ENCODE peak calls at places on chromosomes 11 and 22, in four cellular contexts. V, C, P and X are unnamed samples.
A peak's percentile ranks its signal among the peaks of the same experiment; 100 is the strongest.

GRCh38 chr11:134785660-134786284 is 373.7 kb upstream of the B3GAT1 start:
- DNase-seq in C (no peak), V (no peak), P (no peak), X (no peak)

GRCh38 chr11:125401746-125402145 is 94.3 kb downstream of the FEZ1 start:
- DNase-seq in P (no peak), C (no peak), V (no peak), X (no peak)

GRCh38 chr11:1204381-1205101 is 18.3 kb upstream of the MUC5B start:
- DNase-seq in P (peak; percentile 6), V (no peak), C (no peak), X (no peak)

GRCh38 chr11:43984519-43985385 is 42.3 kb downstream of the C11orf96 start:
- DNase-seq in V (no peak), P (no peak), C (no peak), X (peak; percentile 46)

GRCh38 chr11:69874178-69874983 is 55.2 kb upstream of the FGF3 start:
- DNase-seq in V (no peak), P (no peak), C (peak; percentile 0), X (no peak)

GRCh38 chr11:112962854-112963367 is 1.7 kb downstream of the NCAM1 start:
- DNase-seq in P (no peak), V (no peak), C (peak; percentile 44), X (no peak)

GRCh38 chr11:26712497-26712896 is 9.4 kb downstream of the SLC5A12 start:
- DNase-seq in V (no peak), C (no peak), P (no peak), X (no peak)

GRCh38 chr11:27217948-27218410 is 145.0 kb downstream of the CCDC34 start:
- DNase-seq in C (no peak), P (no peak), V (no peak), X (no peak)

GRCh38 chr11:77501748-77502147 is 27.9 kb upstream of the PAK1 start:
- DNase-seq in C (no peak), V (no peak), P (no peak), X (no peak)

GRCh38 chr11:113006916-113007445 is 45.8 kb downstream of the NCAM1 start:
- DNase-seq in C (no peak), P (no peak), V (no peak), X (no peak)

GRCh38 chr11:128207861-128208321 is 379.5 kb downstream of the ETS1 start:
- DNase-seq in V (no peak), C (no peak), P (no peak), X (no peak)

GRCh38 chr11:115961168-115962003 is 457.2 kb upstream of the CADM1 start:
- DNase-seq in C (no peak), P (no peak), V (no peak), X (no peak)

GRCh38 chr11:102459393-102459792 is 6.8 kb upstream of the TMEM123 start:
- DNase-seq in C (no peak), V (no peak), P (no peak), X (no peak)

GRCh38 chr11:79902493-79902892 is 461.7 kb upstream of the TENM4 start:
- DNase-seq in P (no peak), V (no peak), C (no peak), X (no peak)

GRCh38 chr11:62880231-62880802 is 379 bp upstream of the SLC3A2 start:
- DNase-seq in C (no peak), V (peak; percentile 48), P (no peak), X (no peak)

GRCh38 chr22:37345863-37346514 is 63.7 kb downstream of the CYTH4 start:
- DNase-seq in V (no peak), C (peak; percentile 14), P (peak; percentile 25), X (peak; percentile 61)

GRCh38 chr11:46918087-46918751 is at the start of gene LRP4:
- DNase-seq in V (peak; percentile 34), C (peak; percentile 69), P (no peak), X (peak; percentile 46)

GRCh38 chr11:114163231-114163631 is 103.7 kb downstream of the ZBTB16 start:
- DNase-seq in P (no peak), C (no peak), V (no peak), X (no peak)

GRCh38 chr11:66415423-66415822 is 5.4 kb upstream of the NPAS4 start:
- DNase-seq in C (no peak), V (no peak), P (no peak), X (no peak)

GRCh38 chr11:11454671-11455223 is 101.7 kb upstream of the CSNK2A3 start:
- DNase-seq in V (no peak), C (no peak), P (no peak), X (no peak)

GRCh38 chr11:94175545-94175944 is 46.9 kb downstream of the PANX1 start:
- DNase-seq in V (no peak), P (no peak), C (no peak), X (no peak)

GRCh38 chr22:49451070-49451840 is 376.4 kb downstream of the BRD1 start:
- DNase-seq in P (no peak), C (no peak), V (no peak), X (no peak)
- H3K9me3 ChIP-seq in P (no peaks in the 10 kb centered on the region), C (no peaks in the 10 kb centered on the region), V (no peaks in the 10 kb centered on the region), X (no peaks in the 10 kb centered on the region)

GRCh38 chr22:48837341-48837935 is 990.2 kb downstream of the BRD1 start:
- DNase-seq in P (no peak), V (no peak), C (no peak), X (no peak)

GRCh38 chr22:48840112-48840949 is 987.3 kb downstream of the BRD1 start:
- DNase-seq in C (no peak), V (no peak), P (no peak), X (no peak)

GRCh38 chr22:48836673-48837340 is 990.9 kb downstream of the BRD1 start:
- DNase-seq in V (no peak), C (no peak), P (no peak), X (no peak)

GRCh38 chr22:48838846-48839730 is 988.6 kb downstream of the BRD1 start:
- DNase-seq in P (no peak), C (no peak), V (no peak), X (no peak)

DNA sequence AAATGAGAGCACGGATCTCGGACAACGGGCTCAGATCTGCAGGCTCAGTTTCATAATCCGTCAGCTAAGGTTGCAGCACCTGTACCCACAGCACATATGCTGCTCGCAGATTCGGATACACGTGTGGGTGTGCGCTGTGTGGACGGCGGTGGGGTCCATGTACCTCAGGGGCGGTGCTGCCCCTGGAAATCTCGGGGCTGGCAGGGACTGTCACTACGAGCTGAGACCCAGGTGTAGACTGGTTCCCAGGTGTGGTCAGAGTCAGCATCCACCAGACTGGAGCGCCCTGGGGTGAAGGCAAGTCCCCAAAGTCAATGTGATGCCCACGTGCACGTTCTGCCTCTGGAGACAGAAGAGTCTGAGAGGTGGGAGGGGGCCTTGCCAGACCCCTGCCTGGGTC is 989.3 kb downstream of the BRD1 start:
- DNase-seq in V (no peak), P (no peak), C (no peak), X (no peak)
- H3K9me3 ChIP-seq in V (no peaks in the 10 kb centered on the region), P (no peaks in the 10 kb centered on the region), C (no peaks in the 10 kb centered on the region), X (no peaks in the 10 kb centered on the region)

GRCh38 chr22:47277001-47277400 is 514.6 kb downstream of the TBC1D22A start:
- DNase-seq in C (no peak), V (no peak), P (no peak), X (no peak)

GRCh38 chr22:47277511-47277910 is 515.1 kb downstream of the TBC1D22A start:
- DNase-seq in C (no peak), P (no peak), V (no peak), X (no peak)

GRCh38 chr22:47276219-47276843 is 513.9 kb downstream of the TBC1D22A start:
- DNase-seq in P (no peak), C (no peak), V (no peak), X (no peak)

GRCh38 chr22:47279337-47279736 is 516.9 kb downstream of the TBC1D22A start:
- DNase-seq in P (no peak), V (no peak), C (no peak), X (no peak)

GRCh38 chr22:47278655-47279054 is 516.2 kb downstream of the TBC1D22A start:
- DNase-seq in V (no peak), C (no peak), P (no peak), X (no peak)
- H3K9me3 ChIP-seq in V (no peaks in the 10 kb centered on the region), C (no peaks in the 10 kb centered on the region), P (no peaks in the 10 kb centered on the region), X (no peaks in the 10 kb centered on the region)

GRCh38 chr11:122181893-122182292 is 65.9 kb upstream of the BLID start:
- DNase-seq in V (no peak), C (no peak), P (no peak), X (no peak)

GRCh38 chr11:122180435-122180834 is 64.4 kb upstream of the BLID start:
- DNase-seq in C (no peak), V (no peak), P (no peak), X (no peak)

GRCh38 chr11:122186439-122187080 is 70.5 kb upstream of the BLID start:
- DNase-seq in P (no peak), C (no peak), V (no peak), X (no peak)

GRCh38 chr11:122181372-122181771 is 65.4 kb upstream of the BLID start:
- DNase-seq in P (no peak), C (no peak), V (no peak), X (no peak)

DNA sequence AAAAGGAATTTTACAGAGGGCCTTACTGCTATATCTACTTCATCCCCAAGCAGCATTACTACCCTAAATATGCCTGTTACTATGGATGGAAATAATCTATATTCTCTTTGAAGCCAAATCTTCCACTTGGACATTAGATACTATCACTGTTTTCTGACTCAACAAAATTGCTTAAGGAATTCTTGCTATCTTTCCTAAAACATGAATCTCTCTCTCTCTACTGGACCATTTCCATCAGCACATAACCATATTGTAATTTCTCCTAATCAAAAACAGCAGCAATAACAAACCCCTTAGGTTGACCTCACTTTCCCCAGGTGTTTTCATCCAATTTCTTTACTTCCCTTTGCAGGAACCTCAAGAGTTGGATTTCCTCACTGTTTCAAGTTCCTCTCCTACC is 67.9 kb upstream of the BLID start:
- DNase-seq in P (no peak), V (no peak), C (no peak), X (no peak)
- H3K9me3 ChIP-seq in P (no peaks in the 10 kb centered on the region), V (no peaks in the 10 kb centered on the region), C (no peaks in the 10 kb centered on the region), X (no peaks in the 10 kb centered on the region)

DNA sequence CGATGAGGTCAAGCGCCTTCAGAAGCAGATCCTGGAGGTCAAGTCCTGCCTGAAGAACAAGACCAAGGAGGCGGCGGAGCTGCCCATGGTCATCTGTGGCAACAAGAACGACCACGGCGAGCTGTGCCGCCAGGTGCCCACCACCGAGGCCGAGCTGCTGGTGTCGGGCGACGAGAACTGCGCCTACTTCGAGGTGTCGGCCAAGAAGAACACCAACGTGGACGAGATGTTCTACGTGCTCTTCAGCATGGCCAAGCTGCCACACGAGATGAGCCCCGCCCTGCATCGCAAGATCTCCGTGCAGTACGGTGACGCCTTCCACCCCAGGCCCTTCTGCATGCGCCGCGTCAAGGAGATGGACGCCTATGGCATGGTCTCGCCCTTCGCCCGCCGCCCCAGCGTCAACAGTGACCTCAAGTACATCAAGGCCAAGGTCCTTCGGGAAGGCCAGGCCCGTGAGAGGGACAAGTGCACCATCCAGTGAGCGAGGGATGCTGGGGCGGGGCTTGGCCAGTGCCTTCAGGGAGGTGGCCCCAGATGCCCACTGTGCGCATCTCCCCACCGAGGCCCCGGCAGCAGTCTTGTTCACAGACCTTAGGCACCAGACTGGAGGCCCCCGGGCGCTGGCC is 11.0 kb downstream of the RASD2 start:
- DNase-seq in C (no peak), P (no peak), V (no peak), X (no peak)
- H3K9me3 ChIP-seq in C (no peaks in the 10 kb centered on the region), P (no peaks in the 10 kb centered on the region), V (no peaks in the 10 kb centered on the region), X (no peaks in the 10 kb centered on the region)

GRCh38 chr11:100185588-100185987 is 501.5 kb upstream of the ARHGAP42 start:
- DNase-seq in V (no peak), C (no peak), P (no peak), X (no peak)
- H3K9me3 ChIP-seq in V (no peaks in the 10 kb centered on the region), C (no peaks in the 10 kb centered on the region), P (no peaks in the 10 kb centered on the region), X (no peaks in the 10 kb centered on the region)